ENCODE peak calls at places on chromosomes 1 and 21, in five cellular contexts. J, I, G, V and Y are unnamed samples.

GRCh38 chr1:82287556-82287955 is 486.8 kb downstream of the ADGRL2 start:
- DNase-seq in J (no peak), V (no peak), G (no peak), I (no peak), Y (no peak)

GRCh38 chr1:94614980-94615379 is 73.4 kb upstream of the F3 start:
- DNase-seq in I (no peak), G (no peak), J (no peak), V (peak), Y (peak)

GRCh38 chr1:94658221-94658620 is 116.7 kb upstream of the F3 start:
- DNase-seq in V (peak), J (no peak), I (no peak), G (no peak), Y (no peak)

GRCh38 chr1:12435639-12436344 is 182.2 kb downstream of the DHRS3 start:
- DNase-seq in G (no peak), V (peak), I (no peak), J (no peak), Y (no peak)

GRCh38 chr1:52641307-52641706 is 8.3 kb downstream of the SHISAL2A start:
- DNase-seq in I (no peak), V (no peak), G (no peak), J (no peak), Y (no peak)

GRCh38 chr1:15004396-15004795 is 149.2 kb upstream of the TMEM51 start:
- DNase-seq in J (no peak), I (no peak), V (no peak), G (no peak), Y (no peak)

GRCh38 chr1:57719274-57719673 is 295.4 kb upstream of the DAB1 start:
- DNase-seq in J (no peak), G (no peak), V (no peak), I (no peak), Y (no peak)

GRCh38 chr1:5992814-5993552 is 758 bp upstream of the NPHP4 start:
- DNase-seq in J (peak), V (no peak), G (no peak), I (no peak), Y (no peak)

GRCh38 chr1:1117469-1117831 is 1.6 kb upstream of the C1orf159 start:
- DNase-seq in I (no peak), G (no peak), V (no peak), J (no peak), Y (peak)

GRCh38 chr21:42670884-42671283 is 17.5 kb downstream of the PDE9A start:
- DNase-seq in I (no peak), J (no peak), G (no peak), V (no peak), Y (no peak)

GRCh38 chr1:231020139-231020601 is 19.9 kb downstream of the FAM89A start:
- DNase-seq in I (no peak), J (peak), G (no peak), V (no peak), Y (no peak)

GRCh38 chr1:206769331-206769731 is 1.2 kb upstream of the IL19 start:
- DNase-seq in J (no peak), G (no peak), I (peak), V (peak), Y (peak)

GRCh38 chr1:8120693-8121260 is 94.7 kb upstream of the ERRFI1 start:
- DNase-seq in G (no peak), J (no peak), V (no peak), I (no peak), Y (no peak)

GRCh38 chr1:155697046-155697445 is 8.2 kb downstream of the DAP3 start:
- DNase-seq in I (no peak), G (no peak), V (no peak), J (peak), Y (no peak)

GRCh38 chr1:156821801-156822200 is 5.2 kb upstream of the SH2D2A start:
- DNase-seq in V (no peak), J (no peak), I (no peak), G (no peak), Y (no peak)

GRCh38 chr1:28915036-28915895 is 897 bp downstream of the EPB41 start:
- DNase-seq in V (peak), J (peak), I (no peak), G (peak), Y (peak)

GRCh38 chr1:6651889-6652288 is 27.2 kb downstream of the THAP3 start:
- DNase-seq in V (no peak), I (no peak), G (no peak), J (no peak), Y (no peak)

GRCh38 chr1:240591552-240591951 is 20.4 kb downstream of the GREM2 start:
- DNase-seq in J (no peak), I (no peak), V (no peak), G (no peak), Y (no peak)

GRCh38 chr1:205417884-205418283 is 4.0 kb downstream of the LEMD1 start:
- DNase-seq in G (no peak), I (no peak), J (no peak), V (no peak), Y (no peak)

GRCh38 chr21:39006653-39007417 is 176.4 kb downstream of the PSMG1 start:
- DNase-seq in I (no peak), J (no peak), V (no peak), G (no peak), Y (peak)

GRCh38 chr21:17451364-17451869 is 61.4 kb upstream of the CXADR start:
- DNase-seq in J (no peak), I (no peak), G (peak), V (no peak), Y (no peak)

GRCh38 chr21:31410763-31411278 is 66.8 kb upstream of the TIAM1 start:
- DNase-seq in G (no peak), V (no peak), J (no peak), I (no peak), Y (no peak)

GRCh38 chr1:186780081-186780480 is 48.7 kb upstream of the PLA2G4A start:
- DNase-seq in I (no peak), J (no peak), G (no peak), V (no peak), Y (no peak)

GRCh38 chr1:8293141-8293540 is 24.8 kb upstream of the SLC45A1 start:
- DNase-seq in J (no peak), G (no peak), I (no peak), V (peak), Y (peak)

GRCh38 chr1:114341886-114342285 is 169.1 kb downstream of the TRIM33 start:
- DNase-seq in I (no peak), V (no peak), J (no peak), G (no peak), Y (no peak)

GRCh38 chr1:47934243-47934805 is 62.9 kb downstream of the TRABD2B start:
- DNase-seq in G (no peak), J (peak), V (peak), I (no peak), Y (peak)

GRCh38 chr1:196637606-196638005 is 14.2 kb upstream of the CFH start:
- DNase-seq in I (no peak), G (no peak), J (no peak), V (no peak), Y (no peak)

GRCh38 chr1:177334856-177335255 is 164.1 kb downstream of the BRINP2 start:
- DNase-seq in J (no peak), I (no peak), V (no peak), G (no peak), Y (no peak)

GRCh38 chr21:29005696-29006095 is 13.0 kb upstream of the LTN1 start:
- DNase-seq in G (no peak), J (no peak), V (no peak), I (no peak), Y (no peak)

GRCh38 chr1:27544818-27545612 is 55.0 kb upstream of the WASF2 start:
- DNase-seq in J (no peak), G (peak), I (no peak), V (no peak), Y (peak)

GRCh38 chr1:203202431-203203245 is 16.1 kb upstream of the CHI3L1 start:
- DNase-seq in V (no peak), I (no peak), G (peak), J (no peak), Y (peak)

GRCh38 chr21:35291963-35292627 is 243.0 kb upstream of the RUNX1 start:
- DNase-seq in G (no peak), J (no peak), V (no peak), I (no peak), Y (no peak)

GRCh38 chr1:32063261-32063681 is 9.5 kb upstream of the TMEM39B start:
- DNase-seq in V (peak), I (no peak), G (peak), J (peak), Y (no peak)